ENCODE peak calls at places on chromosomes 4 and X, in four cellular contexts. X is kidney, J is suprapubic skin, B is cardiac muscle cell. K is an unnamed sample.
A peak's percentile ranks its signal among the peaks of the same experiment; 100 is the strongest.

GRCh38 chr4:74311696-74312313 is 3.5 kb downstream of the EPGN start:
- DNase-seq in B (peak; percentile 57), J (no peak), X (no peak), K (peak; percentile 11)

GRCh38 chr4:159360549-159360948 is 257.7 kb downstream of the RAPGEF2 start:
- DNase-seq in X (no peak), B (no peak), J (no peak), K (no peak)

GRCh38 chrX:152663086-152663485 is 25.4 kb downstream of the GABRQ start:
- DNase-seq in J (no peak), B (no peak), X (no peak), K (no peak)

GRCh38 chr4:10087152-10087791 is 29.3 kb downstream of the WDR1 start:
- DNase-seq in B (no peak), J (no peak), X (peak; percentile 56), K (peak; percentile 16)

GRCh38 chrX:10749113-10749512 is 128.7 kb upstream of the MID1 start:
- DNase-seq in B (no peak), X (no peak), J (no peak), K (no peak)

GRCh38 chr4:163107754-163108153 is 58.9 kb downstream of the NAF1 start:
- DNase-seq in B (no peak), J (no peak), X (no peak), K (no peak)

GRCh38 chr4:124212835-124213640 is 499.5 kb downstream of the ANKRD50 start:
- DNase-seq in B (no peak), X (no peak), J (no peak), K (no peak)

GRCh38 chr4:24210332-24210902 is 320.6 kb upstream of the PPARGC1A start:
- DNase-seq in X (peak; percentile 76), J (peak; percentile 86), B (no peak), K (peak; percentile 21)

GRCh38 chr4:169791527-169792156 is 33.9 kb upstream of the HPF1 start:
- DNase-seq in J (peak; percentile 61), X (no peak), B (peak; percentile 66), K (peak; percentile 16)

GRCh38 chrX:117996918-117997480 is 119.6 kb downstream of the KLHL13 start:
- DNase-seq in B (no peak), J (no peak), X (no peak), K (no peak)

GRCh38 chr4:167025651-167026050 is 208.6 kb downstream of the SPOCK3 start:
- DNase-seq in B (no peak), X (no peak), J (no peak), K (no peak)

GRCh38 chr4:167021545-167022155 is 212.6 kb downstream of the SPOCK3 start:
- DNase-seq in B (peak; percentile 78), J (peak; percentile 64), X (peak; percentile 64), K (peak; percentile 70)

GRCh38 chr4:167023359-167023925 is 210.9 kb downstream of the SPOCK3 start:
- DNase-seq in X (no peak), B (no peak), J (no peak), K (no peak)

GRCh38 chr4:167014944-167015343 is 219.3 kb downstream of the SPOCK3 start:
- DNase-seq in X (no peak), B (no peak), J (no peak), K (no peak)

GRCh38 chr4:167020410-167020809 is 213.9 kb downstream of the SPOCK3 start:
- DNase-seq in J (no peak), B (peak; percentile 17), X (no peak), K (no peak)
- TF ChIP-seq CTCF in J (no peak), B (peak; percentile 45), X (no peak), K (no peak)

GRCh38 chr4:80070880-80071620 is 2.0 kb downstream of the ANTXR2 start:
- DNase-seq in J (no peak), X (no peak), B (no peak), K (no peak)
- H3K4me1 ChIP-seq in J (peaks cover 23% of the 10 kb centered on the region), X (peaks cover 7% of the 10 kb centered on the region), B (peaks cover 26% of the 10 kb centered on the region), K (no peaks in the 10 kb centered on the region)

DNA sequence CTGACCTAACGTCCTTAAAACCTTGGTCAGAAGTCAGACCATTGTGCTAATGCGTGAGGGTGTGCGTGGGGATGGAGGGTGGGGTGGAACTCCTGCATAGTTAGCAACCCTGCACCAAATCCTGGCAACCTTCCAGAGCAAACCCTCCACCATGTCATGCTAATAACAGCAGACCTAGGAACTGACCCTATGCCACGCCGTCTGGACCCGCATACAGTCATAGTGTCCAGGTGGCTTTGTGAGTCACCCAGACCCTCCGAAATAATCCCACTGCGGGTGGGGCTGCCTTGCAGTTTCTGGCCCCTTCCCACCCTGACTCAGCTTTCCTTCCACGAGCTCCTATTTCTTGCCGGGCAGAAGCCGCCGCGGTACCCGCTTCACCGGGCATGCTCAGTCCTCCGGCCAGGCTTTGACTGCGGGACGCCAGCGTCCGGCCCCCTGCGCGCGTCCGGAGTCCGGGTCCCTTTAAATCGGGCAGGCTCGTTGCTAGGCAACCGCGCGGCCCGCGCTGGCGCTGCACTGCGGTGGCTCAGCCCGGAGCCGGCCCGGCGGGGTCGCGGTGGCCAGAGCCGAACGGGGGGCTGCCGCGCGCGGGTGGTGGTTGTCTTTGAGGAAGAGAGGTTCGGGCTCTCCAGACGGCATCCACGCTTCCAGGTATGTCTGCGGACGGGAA is at the start of gene CCDC160:
- DNase-seq in J (no peak), X (peak; percentile 87), B (peak; percentile 96), K (peak; percentile 69)
- H3K27ac ChIP-seq in J (no peak within 1 kb of the TSS), X (no peak within 1 kb of the TSS), B (peak within 1 kb of the TSS; percentile 74), K (no peak within 1 kb of the TSS)

DNA sequence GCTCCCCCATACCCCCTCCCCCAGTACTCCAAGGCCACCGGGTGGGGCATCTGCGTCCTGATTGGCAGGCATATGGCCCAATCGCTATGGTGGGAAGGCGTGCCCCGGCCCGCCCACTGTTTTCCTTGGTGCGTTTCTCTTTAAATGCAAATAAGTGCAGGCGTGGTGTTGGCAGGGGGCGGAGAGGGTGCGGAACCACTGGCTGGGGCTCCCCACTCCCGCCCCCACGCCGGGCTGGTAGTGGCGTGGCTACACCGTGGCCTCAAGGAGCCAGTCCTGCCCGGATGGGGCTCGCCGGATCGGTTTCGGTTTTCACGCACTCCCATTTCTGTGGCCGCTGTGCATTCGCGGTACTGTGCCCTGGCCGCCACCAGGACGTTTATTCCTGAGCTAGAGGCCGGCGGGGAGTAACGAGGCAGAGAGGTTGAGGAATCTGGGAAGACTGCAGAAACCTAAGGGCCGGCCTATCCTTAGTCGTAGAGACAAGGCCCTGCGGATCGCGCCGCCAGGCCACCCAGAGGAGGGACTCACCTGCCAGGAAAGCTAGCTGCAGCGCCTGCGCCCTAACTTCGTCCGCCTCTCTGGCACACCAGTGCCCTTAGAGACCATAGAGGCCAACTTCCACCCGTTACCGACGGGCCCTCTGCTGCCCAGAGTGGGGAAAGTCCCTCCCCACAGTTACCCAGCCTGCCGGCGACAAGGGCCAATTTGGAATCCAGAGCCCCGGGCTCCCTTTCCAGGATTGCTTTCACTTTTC is 405 bp upstream of the AMER1 start:
- DNase-seq in B (peak; percentile 88), J (peak; percentile 95), X (peak; percentile 97), K (peak; percentile 95)
- TF ChIP-seq CTCF in B (no peak), J (no peak), X (peak; percentile 11), K (no peak)

K was measured in pancreas.